ENCODE peak calls at places on chromosomes 12 and 14, in four cellular contexts. One of them, this sample, is unnamed.

GRCh38 chr12:77152623-77153193 is 87.3 kb upstream of the E2F7 start:
- DNase-seq in neural progenitor cell: peak; percentile 63
- DNase-seq in kidney: no peak
- DNase-seq in HCT116: peak; percentile 22
- DNase-seq in this sample: no peak

GRCh38 chr12:132813443-132813842 is 15.2 kb downstream of the GOLGA3 start:
- DNase-seq in HCT116: no peak
- DNase-seq in kidney: no peak
- DNase-seq in neural progenitor cell: no peak
- DNase-seq in this sample: no peak

GRCh38 chr14:30935445-30935844 is 61.1 kb downstream of the COCH start:
- DNase-seq in HCT116: no peak
- DNase-seq in neural progenitor cell: no peak
- DNase-seq in kidney: no peak
- DNase-seq in this sample: no peak

GRCh38 chr12:86137936-86138335 is 118.3 kb downstream of the MGAT4C start:
- DNase-seq in kidney: no peak
- DNase-seq in HCT116: peak; percentile 16
- DNase-seq in neural progenitor cell: no peak
- DNase-seq in this sample: no peak

GRCh38 chr12:127179199-127179598 is 1087.8 kb upstream of the TMEM132C start:
- DNase-seq in neural progenitor cell: no peak
- DNase-seq in HCT116: no peak
- DNase-seq in kidney: no peak
- DNase-seq in this sample: no peak

GRCh38 chr12:20477691-20478090 is 109.4 kb downstream of the PDE3A start:
- DNase-seq in neural progenitor cell: peak; percentile 52
- DNase-seq in kidney: no peak
- DNase-seq in HCT116: no peak
- DNase-seq in this sample: no peak

GRCh38 chr14:94009767-94010166 is 12.7 kb downstream of the CCDC197 start:
- DNase-seq in kidney: peak; percentile 19
- DNase-seq in neural progenitor cell: no peak
- DNase-seq in HCT116: no peak
- DNase-seq in this sample: no peak

GRCh38 chr12:43676183-43676813 is 82.3 kb downstream of the PUS7L start:
- DNase-seq in kidney: no peak
- DNase-seq in neural progenitor cell: peak; percentile 42
- DNase-seq in HCT116: peak; percentile 46
- DNase-seq in this sample: peak; percentile 63

GRCh38 chr12:120072472-120072871 is 44.1 kb downstream of the RAB35 start:
- DNase-seq in HCT116: no peak
- DNase-seq in kidney: no peak
- DNase-seq in neural progenitor cell: no peak
- DNase-seq in this sample: peak; percentile 37

GRCh38 chr12:27779416-27779815 is 617 bp upstream of the KLHL42 start:
- DNase-seq in neural progenitor cell: peak; percentile 48
- DNase-seq in kidney: peak; percentile 43
- DNase-seq in HCT116: no peak
- DNase-seq in this sample: no peak

GRCh38 chr12:19967486-19967885 is 400.9 kb upstream of the PDE3A start:
- DNase-seq in HCT116: no peak
- DNase-seq in kidney: no peak
- DNase-seq in neural progenitor cell: no peak
- DNase-seq in this sample: no peak

GRCh38 chr12:120394483-120395367 is 25.8 kb upstream of the MSI1 start:
- DNase-seq in neural progenitor cell: peak; percentile 92
- DNase-seq in HCT116: no peak
- DNase-seq in kidney: peak; percentile 83
- DNase-seq in this sample: no peak

GRCh38 chr12:4567073-4567881 is 5.3 kb downstream of the DYRK4 start:
- DNase-seq in HCT116: no peak
- DNase-seq in neural progenitor cell: no peak
- DNase-seq in kidney: no peak
- DNase-seq in this sample: no peak

GRCh38 chr14:74326369-74327152 is 21.7 kb upstream of the VRTN start:
- DNase-seq in neural progenitor cell: peak; percentile 95
- DNase-seq in HCT116: no peak
- DNase-seq in kidney: no peak
- DNase-seq in this sample: no peak

GRCh38 chr14:62029569-62029924 is 267.3 kb downstream of the SNAPC1 start:
- DNase-seq in neural progenitor cell: no peak
- DNase-seq in HCT116: no peak
- DNase-seq in kidney: no peak
- DNase-seq in this sample: no peak

GRCh38 chr12:7966558-7966957 is 30.6 kb upstream of the SLC2A3 start:
- DNase-seq in neural progenitor cell: no peak
- DNase-seq in HCT116: no peak
- DNase-seq in kidney: no peak
- DNase-seq in this sample: no peak

GRCh38 chr12:14629832-14630688 is 62.4 kb upstream of the PLBD1 start:
- DNase-seq in neural progenitor cell: peak; percentile 79
- DNase-seq in kidney: no peak
- DNase-seq in HCT116: peak; percentile 67
- DNase-seq in this sample: peak; percentile 45

GRCh38 chr12:6950401-6950801 is 755 bp upstream of the PTPN6 start:
- DNase-seq in kidney: peak; percentile 27
- DNase-seq in HCT116: no peak
- DNase-seq in neural progenitor cell: no peak
- DNase-seq in this sample: no peak

GRCh38 chr14:20610002-20610765 is 19.0 kb upstream of the RNASE12 start:
- DNase-seq in HCT116: no peak
- DNase-seq in neural progenitor cell: peak; percentile 80
- DNase-seq in kidney: peak; percentile 88
- DNase-seq in this sample: peak; percentile 73

GRCh38 chr14:68651652-68652432 is 141.0 kb downstream of the ZFP36L1 start:
- DNase-seq in kidney: no peak
- DNase-seq in neural progenitor cell: no peak
- DNase-seq in HCT116: no peak
- DNase-seq in this sample: peak; percentile 53

GRCh38 chr12:111444314-111444705 is 38.6 kb downstream of the SH2B3 start:
- DNase-seq in kidney: no peak
- DNase-seq in HCT116: no peak
- DNase-seq in neural progenitor cell: no peak
- DNase-seq in this sample: no peak

GRCh38 chr14:59425322-59425945 is 39.7 kb downstream of the GPR135 start:
- DNase-seq in neural progenitor cell: no peak
- DNase-seq in HCT116: no peak
- DNase-seq in kidney: peak; percentile 69
- DNase-seq in this sample: no peak

GRCh38 chr12:29431516-29431915 is 50.5 kb upstream of the ERGIC2 start:
- DNase-seq in kidney: no peak
- DNase-seq in HCT116: no peak
- DNase-seq in neural progenitor cell: no peak
- DNase-seq in this sample: no peak

GRCh38 chr14:81275305-81275950 is 54.7 kb upstream of the GTF2A1 start:
- DNase-seq in kidney: no peak
- DNase-seq in neural progenitor cell: no peak
- DNase-seq in HCT116: no peak
- DNase-seq in this sample: no peak

GRCh38 chr12:100715976-100716657 is 78.5 kb upstream of the ANO4 start:
- DNase-seq in HCT116: no peak
- DNase-seq in neural progenitor cell: peak; percentile 23
- DNase-seq in kidney: peak; percentile 68
- DNase-seq in this sample: no peak

GRCh38 chr14:92924247-92924646 is 1.3 kb downstream of the CHGA start:
- DNase-seq in kidney: no peak
- DNase-seq in neural progenitor cell: no peak
- DNase-seq in HCT116: no peak
- DNase-seq in this sample: no peak

GRCh38 chr14:37597538-37598084 is 2.2 kb downstream of the TTC6 start:
- DNase-seq in neural progenitor cell: peak; percentile 81
- DNase-seq in kidney: no peak
- DNase-seq in HCT116: no peak
- DNase-seq in this sample: no peak

GRCh38 chr14:34460295-34460694 is 1.7 kb downstream of the SPTSSA start:
- DNase-seq in neural progenitor cell: no peak
- DNase-seq in HCT116: no peak
- DNase-seq in kidney: no peak
- DNase-seq in this sample: no peak

GRCh38 chr12:52010692-52011601 is 4.2 kb downstream of the TAMALIN start:
- DNase-seq in kidney: no peak
- DNase-seq in HCT116: no peak
- DNase-seq in neural progenitor cell: no peak
- DNase-seq in this sample: no peak

GRCh38 chr12:6452245-6452731 is 446 bp downstream of the TAPBPL start:
- DNase-seq in neural progenitor cell: peak; percentile 14
- DNase-seq in HCT116: no peak
- DNase-seq in kidney: no peak
- DNase-seq in this sample: no peak

GRCh38 chr12:124386661-124387509 is 92.0 kb downstream of the RFLNA start:
- DNase-seq in kidney: no peak
- DNase-seq in HCT116: no peak
- DNase-seq in neural progenitor cell: no peak
- DNase-seq in this sample: no peak

GRCh38 chr12:21940972-21941521 is at the start of gene ABCC9:
- DNase-seq in neural progenitor cell: peak; percentile 72
- DNase-seq in kidney: peak; percentile 85
- DNase-seq in HCT116: no peak
- DNase-seq in this sample: peak; percentile 23

GRCh38 chr12:64373204-64373603 is 17.4 kb downstream of the C12orf56 start:
- DNase-seq in kidney: no peak
- DNase-seq in HCT116: no peak
- DNase-seq in neural progenitor cell: no peak
- DNase-seq in this sample: no peak

GRCh38 chr14:27181304-27181703 is 583.5 kb upstream of the NOVA1 start:
- DNase-seq in neural progenitor cell: peak; percentile 1
- DNase-seq in kidney: no peak
- DNase-seq in HCT116: no peak
- DNase-seq in this sample: no peak

GRCh38 chr14:106396999-106397398 is 870.6 kb downstream of the TMEM121 start:
- DNase-seq in neural progenitor cell: no peak
- DNase-seq in kidney: no peak
- DNase-seq in HCT116: no peak
- DNase-seq in this sample: no peak

GRCh38 chr14:21092147-21093011 is 6.1 kb downstream of the ZNF219 start:
- DNase-seq in HCT116: peak; percentile 40
- DNase-seq in neural progenitor cell: peak; percentile 87
- DNase-seq in kidney: peak; percentile 94
- DNase-seq in this sample: peak; percentile 73

GRCh38 chr14:54148251-54148650 is 191.6 kb upstream of the BMP4 start:
- DNase-seq in neural progenitor cell: no peak
- DNase-seq in HCT116: no peak
- DNase-seq in kidney: no peak
- DNase-seq in this sample: no peak

GRCh38 chr12:31732926-31733548 is 4.2 kb upstream of the AMN1 start:
- DNase-seq in kidney: no peak
- DNase-seq in neural progenitor cell: no peak
- DNase-seq in HCT116: peak; percentile 97
- DNase-seq in this sample: peak; percentile 62
- H3K9ac ChIP-seq in kidney: no peak overlapping the region
- H3K9ac ChIP-seq in neural progenitor cell: no peak overlapping the region
- H3K9ac ChIP-seq in HCT116: peak overlapping the region; percentile 53
- H3K9ac ChIP-seq in this sample: peak overlapping the region; percentile 72

GRCh38 chr12:12510141-12510540 is 52.5 kb downstream of the DUSP16 start:
- DNase-seq in HCT116: no peak
- DNase-seq in kidney: no peak
- DNase-seq in neural progenitor cell: no peak
- DNase-seq in this sample: no peak
- H3K9ac ChIP-seq in HCT116: no peak overlapping the region
- H3K9ac ChIP-seq in kidney: no peak overlapping the region
- H3K9ac ChIP-seq in neural progenitor cell: no peak overlapping the region
- H3K9ac ChIP-seq in this sample: no peak overlapping the region

DNA sequence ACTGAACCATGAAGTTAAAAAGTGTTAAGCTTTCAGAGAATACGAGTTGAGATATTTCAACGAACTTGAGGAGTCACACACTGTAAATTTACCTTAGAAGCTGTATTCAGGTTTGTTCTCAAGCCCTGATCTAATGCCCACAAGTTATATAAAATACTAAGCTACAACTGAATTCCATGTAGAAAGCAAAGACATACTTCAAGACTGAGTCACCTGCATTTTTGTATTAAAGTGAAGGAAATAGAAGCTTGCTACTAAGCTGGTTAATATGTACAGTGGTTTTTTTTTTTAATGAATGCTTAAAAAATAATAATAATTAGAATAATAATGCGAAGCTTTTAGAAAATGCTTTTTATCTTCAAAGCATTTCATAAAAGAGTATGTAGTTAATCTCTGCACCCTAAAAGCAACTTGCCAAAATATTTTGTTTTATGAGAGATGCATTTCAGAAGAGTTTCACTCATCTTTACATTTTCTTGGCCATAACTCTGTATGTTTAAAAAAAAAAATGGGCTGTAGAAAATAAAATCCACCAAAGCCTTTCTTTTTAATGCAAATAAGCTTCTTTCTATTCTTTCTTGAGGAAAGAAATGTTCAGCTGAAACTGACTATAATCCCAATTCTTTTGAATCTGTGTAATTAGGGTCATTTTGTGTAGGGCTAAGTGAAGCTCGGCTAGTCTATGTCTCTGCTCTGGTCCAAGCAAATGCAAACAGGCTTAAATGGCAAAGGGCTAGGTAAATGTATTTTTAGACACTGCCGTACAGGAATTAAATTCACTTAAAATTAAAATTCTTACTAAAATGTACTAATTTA is 1047.5 kb upstream of the FLRT2 start:
- DNase-seq in kidney: no peak
- DNase-seq in HCT116: no peak
- DNase-seq in neural progenitor cell: peak; percentile 53
- DNase-seq in this sample: no peak
- H3K9ac ChIP-seq in kidney: no peak overlapping the region
- H3K9ac ChIP-seq in HCT116: no peak overlapping the region
- H3K9ac ChIP-seq in neural progenitor cell: no peak overlapping the region
- H3K9ac ChIP-seq in this sample: no peak overlapping the region

GRCh38 chr12:113152835-113153814 is 3.6 kb downstream of the CFAP73 start:
- DNase-seq in kidney: peak; percentile 90
- DNase-seq in HCT116: peak; percentile 54
- DNase-seq in neural progenitor cell: peak; percentile 87
- DNase-seq in this sample: peak; percentile 76
- H3K9ac ChIP-seq in kidney: no peak overlapping the region
- H3K9ac ChIP-seq in HCT116: peak overlapping the region; percentile 48
- H3K9ac ChIP-seq in neural progenitor cell: no peak overlapping the region
- H3K9ac ChIP-seq in this sample: peak overlapping the region; percentile 31

GRCh38 chr12:24705741-24706358 is 243.1 kb downstream of the BCAT1 start:
- DNase-seq in kidney: no peak
- DNase-seq in neural progenitor cell: no peak
- DNase-seq in HCT116: no peak
- DNase-seq in this sample: no peak
- H3K9ac ChIP-seq in kidney: no peak overlapping the region
- H3K9ac ChIP-seq in neural progenitor cell: no peak overlapping the region
- H3K9ac ChIP-seq in HCT116: no peak overlapping the region
- H3K9ac ChIP-seq in this sample: no peak overlapping the region

GRCh38 chr12:2283910-2284309 is 231.1 kb downstream of the CACNA1C start:
- DNase-seq in HCT116: no peak
- DNase-seq in neural progenitor cell: no peak
- DNase-seq in kidney: no peak
- DNase-seq in this sample: no peak
- H3K9ac ChIP-seq in HCT116: no peak overlapping the region
- H3K9ac ChIP-seq in neural progenitor cell: no peak overlapping the region
- H3K9ac ChIP-seq in kidney: no peak overlapping the region
- H3K9ac ChIP-seq in this sample: no peak overlapping the region